ENCODE peak calls at places on chromosomes 13 and 19, in nine cellular contexts. One of them, this sample, is unnamed.

GRCh38 chr13:112141643-112142400 is 74.9 kb downstream of the SOX1 start:
- DNase-seq in fibroblast of lung: no peak
- DNase-seq in NT2/D1: no peak
- DNase-seq in sigmoid colon: no peak
- DNase-seq in H7: no peak
- DNase-seq in neural progenitor cell: no peak
- DNase-seq in choroid plexus epithelial cell: no peak
- DNase-seq in CD4-positive, CD25-positive, alpha-beta regulatory T cell: no peak
- DNase-seq in AG10803: no peak
- DNase-seq in this sample: no peak

GRCh38 chr19:14301150-14301549 is 80.1 kb upstream of the ADGRE5 start:
- DNase-seq in AG10803: no peak
- DNase-seq in CD4-positive, CD25-positive, alpha-beta regulatory T cell: no peak
- DNase-seq in H7: no peak
- DNase-seq in fibroblast of lung: no peak
- DNase-seq in choroid plexus epithelial cell: no peak
- DNase-seq in sigmoid colon: no peak
- DNase-seq in NT2/D1: no peak
- DNase-seq in neural progenitor cell: no peak
- DNase-seq in this sample: no peak

GRCh38 chr19:6220385-6221191 is 59.2 kb downstream of the MLLT1 start:
- DNase-seq in sigmoid colon: peak; percentile 87
- DNase-seq in choroid plexus epithelial cell: peak; percentile 53
- DNase-seq in CD4-positive, CD25-positive, alpha-beta regulatory T cell: no peak
- DNase-seq in fibroblast of lung: peak; percentile 72
- DNase-seq in neural progenitor cell: no peak
- DNase-seq in NT2/D1: no peak
- DNase-seq in AG10803: peak; percentile 84
- DNase-seq in H7: no peak
- DNase-seq in this sample: no peak

GRCh38 chr19:32350492-32350891 is 5.1 kb downstream of the ZNF507 start:
- DNase-seq in sigmoid colon: no peak
- DNase-seq in NT2/D1: no peak
- DNase-seq in neural progenitor cell: no peak
- DNase-seq in fibroblast of lung: no peak
- DNase-seq in choroid plexus epithelial cell: no peak
- DNase-seq in H7: no peak
- DNase-seq in AG10803: no peak
- DNase-seq in CD4-positive, CD25-positive, alpha-beta regulatory T cell: no peak
- DNase-seq in this sample: no peak

GRCh38 chr13:97121894-97122293 is 100.2 kb upstream of the MBNL2 start:
- DNase-seq in NT2/D1: no peak
- DNase-seq in fibroblast of lung: no peak
- DNase-seq in choroid plexus epithelial cell: no peak
- DNase-seq in neural progenitor cell: no peak
- DNase-seq in AG10803: no peak
- DNase-seq in sigmoid colon: no peak
- DNase-seq in CD4-positive, CD25-positive, alpha-beta regulatory T cell: no peak
- DNase-seq in H7: no peak
- DNase-seq in this sample: no peak

GRCh38 chr13:25136872-25137623 is 35.0 kb downstream of the AMER2 start:
- DNase-seq in AG10803: no peak
- DNase-seq in fibroblast of lung: no peak
- DNase-seq in H7: peak; percentile 39
- DNase-seq in sigmoid colon: no peak
- DNase-seq in CD4-positive, CD25-positive, alpha-beta regulatory T cell: no peak
- DNase-seq in neural progenitor cell: peak; percentile 47
- DNase-seq in choroid plexus epithelial cell: no peak
- DNase-seq in NT2/D1: no peak
- DNase-seq in this sample: no peak

GRCh38 chr19:14979136-14979497 is 547 bp downstream of the SLC1A6 start:
- DNase-seq in CD4-positive, CD25-positive, alpha-beta regulatory T cell: no peak
- DNase-seq in choroid plexus epithelial cell: no peak
- DNase-seq in neural progenitor cell: peak; percentile 60
- DNase-seq in AG10803: no peak
- DNase-seq in NT2/D1: no peak
- DNase-seq in H7: no peak
- DNase-seq in sigmoid colon: no peak
- DNase-seq in fibroblast of lung: no peak
- DNase-seq in this sample: peak; percentile 31

GRCh38 chr19:9847087-9847671 is 12.1 kb downstream of the PIN1 start:
- DNase-seq in neural progenitor cell: peak; percentile 56
- DNase-seq in AG10803: peak; percentile 95
- DNase-seq in fibroblast of lung: peak; percentile 95
- DNase-seq in choroid plexus epithelial cell: peak; percentile 95
- DNase-seq in CD4-positive, CD25-positive, alpha-beta regulatory T cell: peak; percentile 52
- DNase-seq in NT2/D1: no peak
- DNase-seq in sigmoid colon: peak; percentile 88
- DNase-seq in H7: peak; percentile 93
- DNase-seq in this sample: no peak

GRCh38 chr13:74063533-74064100 is 70.6 kb downstream of the KLF12 start:
- DNase-seq in choroid plexus epithelial cell: no peak
- DNase-seq in H7: no peak
- DNase-seq in sigmoid colon: no peak
- DNase-seq in NT2/D1: no peak
- DNase-seq in AG10803: no peak
- DNase-seq in fibroblast of lung: no peak
- DNase-seq in CD4-positive, CD25-positive, alpha-beta regulatory T cell: no peak
- DNase-seq in neural progenitor cell: no peak
- DNase-seq in this sample: no peak

GRCh38 chr19:28646629-28647028 is 566.3 kb downstream of the UQCRFS1 start:
- DNase-seq in NT2/D1: no peak
- DNase-seq in H7: no peak
- DNase-seq in fibroblast of lung: no peak
- DNase-seq in AG10803: no peak
- DNase-seq in sigmoid colon: no peak
- DNase-seq in neural progenitor cell: no peak
- DNase-seq in CD4-positive, CD25-positive, alpha-beta regulatory T cell: no peak
- DNase-seq in choroid plexus epithelial cell: no peak
- DNase-seq in this sample: no peak

GRCh38 chr13:110874508-110874960 is 40.3 kb downstream of the ANKRD10 start:
- DNase-seq in fibroblast of lung: peak; percentile 64
- DNase-seq in H7: peak; percentile 98
- DNase-seq in choroid plexus epithelial cell: peak; percentile 64
- DNase-seq in neural progenitor cell: peak; percentile 89
- DNase-seq in NT2/D1: no peak
- DNase-seq in sigmoid colon: peak; percentile 93
- DNase-seq in CD4-positive, CD25-positive, alpha-beta regulatory T cell: peak; percentile 55
- DNase-seq in AG10803: peak; percentile 35
- DNase-seq in this sample: peak; percentile 43
- H3K4me3 ChIP-seq in fibroblast of lung: peak overlapping the region; percentile 60
- H3K4me3 ChIP-seq in H7: peak overlapping the region; percentile 45
- H3K4me3 ChIP-seq in choroid plexus epithelial cell: peak overlapping the region; percentile 52
- H3K4me3 ChIP-seq in neural progenitor cell: peak overlapping the region; percentile 57
- H3K4me3 ChIP-seq in NT2/D1: peak overlapping the region; percentile 45
- H3K4me3 ChIP-seq in sigmoid colon: peak overlapping the region; percentile 2
- H3K4me3 ChIP-seq in CD4-positive, CD25-positive, alpha-beta regulatory T cell: peak overlapping the region; percentile 38
- H3K4me3 ChIP-seq in AG10803: peak overlapping the region; percentile 47
- H3K4me3 ChIP-seq in this sample: peak overlapping the region; percentile 69

DNA sequence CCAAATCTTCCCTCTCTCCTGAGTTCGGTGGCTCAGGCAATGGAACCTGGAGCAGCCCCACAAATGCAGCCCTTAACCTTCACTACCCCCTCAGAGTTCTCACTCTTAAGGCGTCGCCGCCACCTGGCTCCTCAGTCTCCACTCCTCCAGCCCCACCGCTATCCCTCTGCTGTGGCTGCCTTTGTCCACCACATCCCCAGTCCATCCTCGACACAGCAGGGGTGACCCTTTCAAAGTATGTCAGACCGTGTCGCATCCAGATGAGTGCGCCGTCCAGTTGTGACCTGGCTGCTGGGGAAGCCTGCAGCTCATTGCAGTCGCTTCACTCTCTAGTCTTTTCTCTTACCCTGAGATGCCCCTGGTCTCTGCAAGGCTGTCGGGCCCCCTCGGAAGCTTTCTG is 1.0 kb downstream of the SPPL2B start:
- DNase-seq in CD4-positive, CD25-positive, alpha-beta regulatory T cell: no peak
- DNase-seq in neural progenitor cell: peak; percentile 93
- DNase-seq in choroid plexus epithelial cell: no peak
- DNase-seq in H7: no peak
- DNase-seq in AG10803: no peak
- DNase-seq in fibroblast of lung: no peak
- DNase-seq in sigmoid colon: no peak
- DNase-seq in NT2/D1: no peak
- DNase-seq in this sample: peak; percentile 53
- H3K4me3 ChIP-seq in CD4-positive, CD25-positive, alpha-beta regulatory T cell: peak overlapping the region; percentile 64
- H3K4me3 ChIP-seq in neural progenitor cell: peak overlapping the region; percentile 76
- H3K4me3 ChIP-seq in choroid plexus epithelial cell: peak overlapping the region; percentile 86
- H3K4me3 ChIP-seq in H7: peak overlapping the region; percentile 97
- H3K4me3 ChIP-seq in AG10803: peak overlapping the region; percentile 95
- H3K4me3 ChIP-seq in fibroblast of lung: peak overlapping the region; percentile 71
- H3K4me3 ChIP-seq in sigmoid colon: peak overlapping the region; percentile 85
- H3K4me3 ChIP-seq in NT2/D1: peak overlapping the region; percentile 99
- H3K4me3 ChIP-seq in this sample: peak overlapping the region; percentile 98

GRCh38 chr19:17795495-17795856 is 538 bp downstream of the B3GNT3 start:
- DNase-seq in CD4-positive, CD25-positive, alpha-beta regulatory T cell: no peak
- DNase-seq in AG10803: no peak
- DNase-seq in H7: no peak
- DNase-seq in sigmoid colon: no peak
- DNase-seq in neural progenitor cell: no peak
- DNase-seq in fibroblast of lung: no peak
- DNase-seq in NT2/D1: no peak
- DNase-seq in choroid plexus epithelial cell: no peak
- DNase-seq in this sample: no peak
- H3K4me3 ChIP-seq in CD4-positive, CD25-positive, alpha-beta regulatory T cell: no peak overlapping the region
- H3K4me3 ChIP-seq in AG10803: no peak overlapping the region
- H3K4me3 ChIP-seq in H7: peak overlapping the region; percentile 62
- H3K4me3 ChIP-seq in sigmoid colon: no peak overlapping the region
- H3K4me3 ChIP-seq in neural progenitor cell: peak overlapping the region; percentile 42
- H3K4me3 ChIP-seq in fibroblast of lung: no peak overlapping the region
- H3K4me3 ChIP-seq in NT2/D1: peak overlapping the region; percentile 64
- H3K4me3 ChIP-seq in choroid plexus epithelial cell: no peak overlapping the region
- H3K4me3 ChIP-seq in this sample: peak overlapping the region; percentile 27

GRCh38 chr19:934865-935422 is 9.1 kb downstream of the ARID3A start:
- DNase-seq in choroid plexus epithelial cell: peak; percentile 50
- DNase-seq in CD4-positive, CD25-positive, alpha-beta regulatory T cell: no peak
- DNase-seq in fibroblast of lung: peak; percentile 82
- DNase-seq in sigmoid colon: peak; percentile 94
- DNase-seq in NT2/D1: no peak
- DNase-seq in H7: no peak
- DNase-seq in neural progenitor cell: no peak
- DNase-seq in AG10803: peak; percentile 76
- DNase-seq in this sample: no peak
- H3K4me3 ChIP-seq in choroid plexus epithelial cell: no peak overlapping the region
- H3K4me3 ChIP-seq in CD4-positive, CD25-positive, alpha-beta regulatory T cell: no peak overlapping the region
- H3K4me3 ChIP-seq in fibroblast of lung: no peak overlapping the region
- H3K4me3 ChIP-seq in sigmoid colon: no peak overlapping the region
- H3K4me3 ChIP-seq in NT2/D1: no peak overlapping the region
- H3K4me3 ChIP-seq in H7: no peak overlapping the region
- H3K4me3 ChIP-seq in neural progenitor cell: no peak overlapping the region
- H3K4me3 ChIP-seq in AG10803: no peak overlapping the region
- H3K4me3 ChIP-seq in this sample: no peak overlapping the region

GRCh38 chr13:28819046-28819747 is 942 bp upstream of the MTUS2 start:
- DNase-seq in neural progenitor cell: peak; percentile 68
- DNase-seq in fibroblast of lung: peak; percentile 17
- DNase-seq in H7: peak; percentile 19
- DNase-seq in choroid plexus epithelial cell: peak; percentile 37
- DNase-seq in AG10803: peak; percentile 24
- DNase-seq in CD4-positive, CD25-positive, alpha-beta regulatory T cell: no peak
- DNase-seq in NT2/D1: no peak
- DNase-seq in sigmoid colon: no peak
- DNase-seq in this sample: peak; percentile 31
- H3K4me3 ChIP-seq in neural progenitor cell: peak overlapping the region; percentile 55
- H3K4me3 ChIP-seq in fibroblast of lung: no peak overlapping the region
- H3K4me3 ChIP-seq in H7: peak overlapping the region; percentile 47
- H3K4me3 ChIP-seq in choroid plexus epithelial cell: peak overlapping the region; percentile 34
- H3K4me3 ChIP-seq in AG10803: peak overlapping the region; percentile 39
- H3K4me3 ChIP-seq in CD4-positive, CD25-positive, alpha-beta regulatory T cell: no peak overlapping the region
- H3K4me3 ChIP-seq in NT2/D1: peak overlapping the region; percentile 32
- H3K4me3 ChIP-seq in sigmoid colon: no peak overlapping the region
- H3K4me3 ChIP-seq in this sample: no peak overlapping the region

DNA sequence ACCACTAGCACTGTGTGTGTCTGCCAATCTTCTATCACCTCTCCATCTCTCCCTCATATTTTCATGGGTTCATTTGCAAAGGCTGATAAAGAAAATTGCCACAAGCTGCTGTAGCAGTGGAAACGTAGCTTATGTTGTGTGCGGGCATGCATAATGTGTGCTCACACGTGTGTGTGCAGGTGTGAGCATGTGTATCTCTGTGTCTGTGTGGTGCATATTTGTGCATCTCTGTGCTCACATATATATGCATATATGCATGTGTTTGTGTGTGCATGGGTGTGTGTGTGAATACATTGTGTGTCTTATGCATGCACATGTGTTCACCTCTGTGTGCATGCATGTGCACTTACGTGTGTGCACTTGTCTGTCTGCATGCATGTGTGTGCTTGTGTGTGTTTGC is 181.8 kb upstream of the UBL3 start:
- DNase-seq in NT2/D1: no peak
- DNase-seq in sigmoid colon: no peak
- DNase-seq in CD4-positive, CD25-positive, alpha-beta regulatory T cell: no peak
- DNase-seq in AG10803: no peak
- DNase-seq in neural progenitor cell: no peak
- DNase-seq in fibroblast of lung: no peak
- DNase-seq in choroid plexus epithelial cell: no peak
- DNase-seq in H7: no peak
- DNase-seq in this sample: no peak
- H3K4me3 ChIP-seq in NT2/D1: no peak overlapping the region
- H3K4me3 ChIP-seq in sigmoid colon: no peak overlapping the region
- H3K4me3 ChIP-seq in CD4-positive, CD25-positive, alpha-beta regulatory T cell: no peak overlapping the region
- H3K4me3 ChIP-seq in AG10803: no peak overlapping the region
- H3K4me3 ChIP-seq in neural progenitor cell: no peak overlapping the region
- H3K4me3 ChIP-seq in fibroblast of lung: no peak overlapping the region
- H3K4me3 ChIP-seq in choroid plexus epithelial cell: no peak overlapping the region
- H3K4me3 ChIP-seq in H7: no peak overlapping the region
- H3K4me3 ChIP-seq in this sample: peak overlapping the region; percentile 66

GRCh38 chr13:54599413-54599812 is 1570.8 kb downstream of the OLFM4 start:
- DNase-seq in choroid plexus epithelial cell: no peak
- DNase-seq in AG10803: no peak
- DNase-seq in neural progenitor cell: no peak
- DNase-seq in fibroblast of lung: no peak
- DNase-seq in NT2/D1: no peak
- DNase-seq in sigmoid colon: no peak
- DNase-seq in CD4-positive, CD25-positive, alpha-beta regulatory T cell: no peak
- DNase-seq in H7: no peak
- DNase-seq in this sample: no peak
- H3K4me3 ChIP-seq in choroid plexus epithelial cell: no peak overlapping the region
- H3K4me3 ChIP-seq in AG10803: no peak overlapping the region
- H3K4me3 ChIP-seq in neural progenitor cell: no peak overlapping the region
- H3K4me3 ChIP-seq in fibroblast of lung: no peak overlapping the region
- H3K4me3 ChIP-seq in NT2/D1: no peak overlapping the region
- H3K4me3 ChIP-seq in sigmoid colon: no peak overlapping the region
- H3K4me3 ChIP-seq in CD4-positive, CD25-positive, alpha-beta regulatory T cell: no peak overlapping the region
- H3K4me3 ChIP-seq in H7: no peak overlapping the region
- H3K4me3 ChIP-seq in this sample: no peak overlapping the region

This sample was measured in neuronal stem cell.